ENCODE peak calls at places on chromosomes 6 and 20, in four cellular contexts. C is lower lobe of right lung, W is RWPE1, I is Calu3. D is an unnamed sample.

GRCh38 chr6:5656226-5656625 is 350.5 kb downstream of the NRN1 start:
- DNase-seq in C (no peak), I (no peak), W (no peak), D (no peak)

GRCh38 chr6:1840491-1841121 is 230.9 kb downstream of the FOXC1 start:
- DNase-seq in I (no peak), W (no peak), C (no peak), D (no peak)

GRCh38 chr6:41153451-41153850 is 696 bp downstream of the TREML1 start:
- DNase-seq in C (no peak), I (no peak), W (no peak), D (no peak)

GRCh38 chr6:119340766-119341487 is 8.6 kb downstream of the MAN1A1 start:
- DNase-seq in I (no peak), C (no peak), W (no peak), D (no peak)

GRCh38 chr20:3828798-3829197 is 8.5 kb downstream of the AP5S1 start:
- DNase-seq in W (no peak), C (no peak), I (no peak), D (no peak)

GRCh38 chr20:58755062-58755697 is 62.6 kb downstream of the NPEPL1 start:
- DNase-seq in W (no peak), I (no peak), C (no peak), D (no peak)

GRCh38 chr20:5127204-5127858 is 523 bp downstream of the CDS2 start:
- DNase-seq in I (peak), W (peak), C (peak), D (no peak)

GRCh38 chr20:60410865-60411264 is 452.6 kb downstream of the CDH26 start:
- DNase-seq in I (no peak), W (no peak), C (no peak), D (no peak)

GRCh38 chr20:1434571-1435336 is 31.9 kb downstream of the NSFL1C start:
- DNase-seq in I (no peak), W (peak), C (no peak), D (no peak)

GRCh38 chr6:16130932-16131387 is 2.1 kb downstream of the MYLIP start:
- DNase-seq in W (peak), I (peak), C (no peak), D (no peak)

GRCh38 chr20:38167851-38168760 is 3.0 kb upstream of the TGM2 start:
- DNase-seq in I (peak), W (peak), C (peak), D (no peak)

GRCh38 chr6:170429457-170429856 is 122.9 kb downstream of the FAM120B start:
- DNase-seq in I (no peak), W (no peak), C (no peak), D (no peak)

GRCh38 chr6:100209323-100210137 is 215.5 kb upstream of the MCHR2 start:
- DNase-seq in I (no peak), C (no peak), W (no peak), D (no peak)

GRCh38 chr6:6751615-6752014 is 163.1 kb downstream of the LY86 start:
- DNase-seq in C (peak), I (no peak), W (no peak), D (no peak)

GRCh38 chr6:143949535-143949934 is 58.5 kb downstream of the PLAGL1 start:
- DNase-seq in I (no peak), C (no peak), W (no peak), D (no peak)

GRCh38 chr6:18045507-18045906 is 58.1 kb upstream of the KIF13A start:
- DNase-seq in C (no peak), I (no peak), W (no peak), D (no peak)

GRCh38 chr20:4225778-4226177 is 210.4 kb upstream of the RNF24 start:
- DNase-seq in I (no peak), C (no peak), W (peak), D (peak)

GRCh38 chr6:108838101-108838717 is 10.0 kb upstream of the ARMC2 start:
- DNase-seq in I (peak), C (peak), W (no peak), D (no peak)

GRCh38 chr6:81857812-81858211 is 105.3 kb upstream of the TENT5A start:
- DNase-seq in I (no peak), C (no peak), W (no peak), D (no peak)

GRCh38 chr6:94300424-94301144 is 881.2 kb upstream of the EPHA7 start:
- DNase-seq in I (no peak), C (no peak), W (no peak), D (no peak)

GRCh38 chr6:116511424-116512131 is at the start of gene CALHM5:
- DNase-seq in W (peak), I (peak), C (no peak), D (no peak)

GRCh38 chr20:11234181-11234969 is 560.6 kb upstream of the JAG1 start:
- DNase-seq in W (no peak), C (no peak), I (no peak), D (no peak)

GRCh38 chr6:73262701-73263569 is at the start of gene KHDC1:
- DNase-seq in I (peak), W (peak), C (peak), D (no peak)
- TF ChIP-seq CTCF in I (peak), W (no peak), C (no peak), D (peak)

GRCh38 chr20:48906221-48906877 is 15.2 kb upstream of the ARFGEF2 start:
- DNase-seq in C (no peak), W (no peak), I (no peak), D (no peak)

GRCh38 chr20:48908661-48909316 is 12.7 kb upstream of the ARFGEF2 start:
- DNase-seq in I (no peak), W (no peak), C (no peak), D (peak)

GRCh38 chr20:48904566-48905321 is 16.8 kb upstream of the ARFGEF2 start:
- DNase-seq in C (no peak), W (peak), I (peak), D (peak)

GRCh38 chr20:48903705-48904104 is 17.8 kb upstream of the ARFGEF2 start:
- DNase-seq in I (no peak), W (no peak), C (no peak), D (peak)

DNA sequence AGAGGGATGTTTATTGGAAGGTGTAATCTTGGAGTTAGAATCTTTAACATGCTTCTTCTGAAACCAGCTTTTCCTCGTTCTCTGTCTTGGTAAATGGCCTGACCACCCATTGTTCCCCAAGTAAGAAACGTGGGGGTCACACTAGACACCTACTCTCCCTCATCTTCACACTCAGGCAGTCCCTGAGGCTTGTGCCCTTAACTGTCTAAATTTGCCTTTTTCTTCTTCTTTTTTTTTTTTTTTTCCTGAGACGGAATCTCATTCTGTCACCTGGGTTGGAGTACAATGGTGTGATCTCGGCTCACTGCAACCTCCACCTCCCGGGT is 16.2 kb upstream of the ARFGEF2 start:
- DNase-seq in I (no peak), C (no peak), W (no peak), D (no peak)
- TF ChIP-seq CTCF in I (no peak), C (no peak), W (peak), D (peak)

GRCh38 chr6:55957961-55958422 is 82.6 kb upstream of the BMP5 start:
- DNase-seq in W (no peak), C (no peak), I (no peak), D (no peak)

GRCh38 chr6:55958790-55959189 is 83.4 kb upstream of the BMP5 start:
- DNase-seq in I (no peak), W (no peak), C (no peak), D (no peak)

GRCh38 chr6:55964136-55964535 is 88.7 kb upstream of the BMP5 start:
- DNase-seq in C (no peak), W (no peak), I (no peak), D (no peak)

GRCh38 chr6:55960344-55960743 is 85.0 kb upstream of the BMP5 start:
- DNase-seq in I (no peak), C (no peak), W (no peak), D (no peak)

DNA sequence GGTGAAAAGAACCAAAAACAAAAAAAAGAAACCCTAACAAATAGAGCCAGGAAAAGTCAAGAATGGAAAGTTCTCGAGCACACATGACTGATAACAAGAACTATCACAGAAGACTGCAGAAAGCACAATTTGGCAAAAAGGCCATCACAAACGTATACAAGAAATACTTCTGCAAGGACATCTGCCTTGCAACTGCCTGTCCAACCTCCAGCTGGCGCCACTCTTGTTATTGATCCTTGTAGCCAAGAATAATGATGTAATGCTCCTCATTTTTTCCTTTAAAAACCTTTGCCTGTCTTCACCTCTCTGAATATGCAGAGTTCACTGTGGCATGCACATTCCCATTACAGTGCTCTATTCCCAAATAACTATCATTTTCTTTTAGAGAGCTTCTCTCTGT is 87.9 kb upstream of the BMP5 start:
- DNase-seq in W (no peak), C (no peak), I (peak), D (no peak)
- TF ChIP-seq CTCF in W (no peak), C (no peak), I (no peak), D (peak)

GRCh38 chr6:75128881-75129570 is 76.8 kb downstream of the COL12A1 start:
- DNase-seq in W (no peak), C (no peak), I (no peak), D (no peak)

GRCh38 chr6:75118925-75119515 is 86.8 kb downstream of the COL12A1 start:
- DNase-seq in W (no peak), C (no peak), I (peak), D (no peak)

GRCh38 chr6:75124983-75125382 is 80.9 kb downstream of the COL12A1 start:
- DNase-seq in C (no peak), W (no peak), I (no peak), D (no peak)

GRCh38 chr6:75126518-75126917 is 79.3 kb downstream of the COL12A1 start:
- DNase-seq in C (no peak), I (no peak), W (no peak), D (no peak)

GRCh38 chr6:75124085-75124484 is 81.8 kb downstream of the COL12A1 start:
- DNase-seq in W (no peak), I (no peak), C (no peak), D (no peak)
- TF ChIP-seq CTCF in W (no peak), I (no peak), C (no peak), D (peak)

GRCh38 chr20:16747291-16747811 is 807 bp upstream of the OTOR start:
- DNase-seq in I (no peak), W (no peak), C (no peak), D (no peak)

GRCh38 chr20:16752901-16753300 is 4.7 kb downstream of the OTOR start:
- DNase-seq in I (no peak), C (no peak), W (no peak), D (no peak)

GRCh38 chr20:16748058-16748457 is at the start of gene OTOR:
- DNase-seq in W (no peak), C (no peak), I (no peak), D (no peak)

GRCh38 chr20:16749573-16749972 is 1.4 kb downstream of the OTOR start:
- DNase-seq in W (no peak), I (no peak), C (no peak), D (no peak)

DNA sequence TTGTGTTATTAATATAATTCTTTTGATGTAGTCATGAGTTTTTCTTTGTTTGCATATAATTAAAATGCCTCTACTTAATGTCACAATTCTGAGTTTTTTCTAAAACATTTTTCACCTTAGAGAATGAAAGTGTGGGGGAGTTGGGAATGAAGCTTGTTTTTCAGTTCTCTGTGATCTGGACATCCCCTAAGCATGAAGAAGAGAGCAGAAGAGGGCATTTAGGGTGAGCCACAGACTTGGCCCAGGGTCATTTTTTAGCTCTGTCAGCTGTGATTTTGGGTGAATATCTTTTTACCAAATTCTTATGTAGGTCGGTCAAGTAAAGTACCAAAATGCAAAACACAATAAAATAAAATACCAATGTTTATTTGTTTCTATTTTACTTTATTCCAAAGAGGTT is 3.9 kb downstream of the OTOR start:
- DNase-seq in I (no peak), C (no peak), W (no peak), D (no peak)
- TF ChIP-seq CTCF in I (no peak), C (no peak), W (no peak), D (no peak)

DNA sequence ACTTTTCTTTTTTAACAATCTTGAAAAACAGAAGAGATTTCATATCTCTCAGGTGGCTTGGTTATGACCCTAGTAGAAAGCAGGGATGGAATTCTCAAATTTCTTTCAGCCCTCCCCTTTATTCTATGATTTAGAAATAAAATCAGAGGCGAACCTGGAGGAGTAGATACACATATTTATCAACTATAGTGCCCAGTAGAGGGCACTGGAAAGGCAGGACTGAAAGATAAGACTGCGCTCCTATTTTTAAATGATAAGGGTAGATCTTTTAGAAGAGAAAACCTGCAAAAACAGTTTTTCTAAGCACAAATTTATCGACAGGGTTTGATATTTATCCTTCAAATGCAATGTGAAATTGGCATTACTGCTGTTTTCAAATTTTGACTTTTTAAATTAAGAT is 1296.6 kb downstream of the EPHA7 start:
- DNase-seq in W (no peak), I (no peak), C (no peak), D (no peak)
- TF ChIP-seq CTCF in W (no peak), I (no peak), C (peak), D (peak)